ENCODE peak calls at places on chromosomes 4 and X, in eight cellular contexts. P is HT1080; H is HT-29; B is ACHN; I is stimulated activated CD8-positive, alpha-beta memory T cell treated with anti-CD3 and anti-CD28 coated beads, Interleukin-7, amount 100 ng/mL, for 24 hours; R is CD8-positive, alpha-beta T cell; T is left ventricle myocardium inferior; M is IMR-90. A is an unnamed sample.

GRCh38 chrX:111040377-111041017 is 55.5 kb upstream of the PAK3 start:
- DNase-seq in H (no peak), T (no peak), R (no peak), M (peak; percentile 36), I (no peak), B (no peak), P (peak; percentile 75), A (peak; percentile 73)

GRCh38 chrX:66017659-66018170 is 22.2 kb downstream of the VSIG4 start:
- DNase-seq in R (no peak), H (no peak), M (no peak), P (no peak), T (no peak), I (no peak), B (no peak), A (no peak)

GRCh38 chrX:1883772-1884171 is 268.9 kb downstream of the ASMT start:
- DNase-seq in H (no peak), P (peak; percentile 39), I (no peak), B (no peak), T (no peak), R (no peak), M (no peak), A (no peak)

GRCh38 chr4:88514557-88515511 is 8.7 kb downstream of the PYURF start:
- DNase-seq in T (no peak), I (no peak), P (no peak), H (no peak), M (no peak), R (no peak), B (no peak), A (no peak)

GRCh38 chr4:171308661-171309060 is 504.5 kb upstream of the GALNTL6 start:
- DNase-seq in M (no peak), T (no peak), I (no peak), H (no peak), P (no peak), B (no peak), R (no peak), A (no peak)

GRCh38 chr4:119197772-119198212 is 14.7 kb upstream of the USP53 start:
- DNase-seq in M (no peak), B (no peak), R (no peak), T (no peak), I (no peak), H (no peak), P (no peak), A (no peak)

GRCh38 chr4:52984469-52984868 is 122.4 kb downstream of the RASL11B start:
- DNase-seq in M (peak; percentile 60), B (no peak), H (no peak), T (no peak), P (peak; percentile 31), I (no peak), R (no peak), A (peak; percentile 37)

GRCh38 chr4:142036795-142037583 is 400.6 kb downstream of the IL15 start:
- DNase-seq in P (peak; percentile 74), T (no peak), R (no peak), B (peak; percentile 70), H (no peak), I (no peak), M (peak; percentile 41), A (peak; percentile 86)

GRCh38 chrX:9678215-9678980 is 87.2 kb downstream of the GPR143 start:
- DNase-seq in T (no peak), P (no peak), M (peak; percentile 63), H (no peak), R (no peak), B (no peak), I (no peak), A (no peak)

GRCh38 chrX:41588271-41588670 is 100.5 kb upstream of the GPR34 start:
- DNase-seq in I (no peak), P (no peak), T (no peak), H (no peak), B (peak; percentile 36), M (no peak), R (no peak), A (no peak)

GRCh38 chrX:47579537-47579936 is 2.7 kb upstream of the TIMP1 start:
- DNase-seq in M (peak; percentile 90), P (peak; percentile 59), I (no peak), T (no peak), R (no peak), B (no peak), H (no peak), A (no peak)

GRCh38 chr4:62449538-62449937 is 1249.4 kb downstream of the ADGRL3 start:
- DNase-seq in B (no peak), M (no peak), I (no peak), R (no peak), T (no peak), P (no peak), H (no peak), A (no peak)

GRCh38 chr4:53478671-53479456 is 101.4 kb downstream of the FIP1L1 start:
- DNase-seq in I (no peak), P (peak; percentile 79), B (no peak), R (no peak), M (peak; percentile 94), T (no peak), H (no peak), A (peak; percentile 66)

GRCh38 chr4:24937176-24937575 is 24.3 kb upstream of the CCDC149 start:
- DNase-seq in B (no peak), I (no peak), T (no peak), M (no peak), P (no peak), H (no peak), R (no peak), A (no peak)

GRCh38 chr4:138192113-138192512 is 50.0 kb downstream of the SLC7A11 start:
- DNase-seq in T (no peak), B (peak; percentile 5), H (peak; percentile 27), P (peak; percentile 84), I (no peak), R (no peak), M (peak; percentile 67), A (peak; percentile 70)

GRCh38 chr4:1082215-1083182 is 30.9 kb downstream of the RNF212 start:
- DNase-seq in T (peak; percentile 26), M (peak; percentile 70), R (no peak), P (peak; percentile 94), H (peak; percentile 73), B (peak; percentile 97), I (no peak), A (peak; percentile 99)

GRCh38 chr4:176266026-176266425 is 3.0 kb downstream of the ASB5 start:
- DNase-seq in P (no peak), H (no peak), B (no peak), M (no peak), R (no peak), T (no peak), I (no peak), A (no peak)

GRCh38 chrX:10725071-10725470 is 104.7 kb upstream of the MID1 start:
- DNase-seq in T (no peak), I (no peak), H (peak; percentile 12), R (no peak), P (peak; percentile 3), M (peak; percentile 4), B (no peak), A (no peak)

GRCh38 chr4:42018451-42018850 is 28.1 kb downstream of the SLC30A9 start:
- DNase-seq in R (no peak), I (no peak), P (no peak), T (no peak), M (no peak), H (no peak), B (no peak), A (no peak)